ENCODE peak calls at places on chromosome 11, in eight cellular contexts. G, I, B, L, K, W, V and Q are unnamed samples.

GRCh38 chr11:75259711-75260110 is 19.1 kb downstream of the TPBGL start:
- DNase-seq in G (no peak), I (no peak), B (no peak), L (no peak), K (no peak), W (peak), V (no peak), Q (no peak)

GRCh38 chr11:102761646-102762238 is 18.7 kb downstream of the MMP10 start:
- DNase-seq in G (no peak), I (no peak), B (no peak), L (no peak), K (no peak), W (no peak), V (no peak), Q (no peak)

GRCh38 chr11:106391771-106392412 is 314.4 kb downstream of the AASDHPPT start:
- DNase-seq in G (no peak), I (no peak), B (no peak), L (no peak), K (no peak), W (no peak), V (no peak), Q (no peak)

GRCh38 chr11:63813563-63814382 is 517 bp downstream of the SPINDOC start:
- DNase-seq in G (peak), I (no peak), B (peak), L (no peak), K (peak), W (no peak), V (peak), Q (no peak)

GRCh38 chr11:1410366-1411291 is 20.9 kb downstream of the BRSK2 start:
- DNase-seq in G (no peak), I (no peak), B (no peak), L (no peak), K (no peak), W (no peak), V (peak), Q (no peak)

GRCh38 chr11:121024989-121025388 is 1.1 kb downstream of the TBCEL start:
- DNase-seq in G (no peak), I (no peak), B (no peak), L (no peak), K (no peak), W (no peak), V (no peak), Q (no peak)

GRCh38 chr11:62497132-62497915 is 49.3 kb downstream of the AHNAK start:
- DNase-seq in G (no peak), I (no peak), B (peak), L (no peak), K (peak), W (no peak), V (no peak), Q (no peak)

GRCh38 chr11:117875397-117876048 is 935 bp downstream of the FXYD6 start:
- DNase-seq in G (no peak), I (no peak), B (peak), L (no peak), K (no peak), W (no peak), V (peak), Q (peak)

GRCh38 chr11:35711924-35712323 is 49.3 kb downstream of the TRIM44 start:
- DNase-seq in G (no peak), I (no peak), B (no peak), L (no peak), K (no peak), W (no peak), V (no peak), Q (no peak)

GRCh38 chr11:26700536-26701235 is 21.2 kb downstream of the SLC5A12 start:
- DNase-seq in G (no peak), I (peak), B (no peak), L (no peak), K (no peak), W (no peak), V (no peak), Q (no peak)